ENCODE peak calls at places on chromosomes 6 and 20, in seven cellular contexts. Q is A549; B is GM23338; Y is effector memory CD4-positive, alpha-beta T cell; U is Peyer's patch; C is CD8-positive, alpha-beta T cell; L is heart left ventricle. Z is an unnamed sample.

GRCh38 chr20:53276143-53276542 is 304.0 kb downstream of the TSHZ2 start:
- DNase-seq in B (no peak), U (no peak), Y (no peak), L (peak), Q (no peak), C (no peak), Z (no peak)

GRCh38 chr20:13819885-13820645 is 35.2 kb downstream of the NDUFAF5 start:
- DNase-seq in Q (peak), B (peak), C (no peak), U (no peak), L (peak), Y (no peak), Z (peak)

GRCh38 chr20:47319517-47320252 is 36.8 kb downstream of the ZMYND8 start:
- DNase-seq in U (peak), L (no peak), Y (no peak), Q (no peak), C (no peak), B (peak), Z (no peak)

GRCh38 chr20:60255426-60255825 is 297.2 kb downstream of the CDH26 start:
- DNase-seq in L (no peak), C (no peak), Q (no peak), Y (no peak), U (no peak), B (no peak), Z (no peak)

GRCh38 chr6:24664049-24664987 is 2.4 kb downstream of the TDP2 start:
- DNase-seq in B (no peak), Q (no peak), U (peak), Y (no peak), C (no peak), L (no peak), Z (no peak)

GRCh38 chr6:41702089-41702745 is 33.2 kb downstream of the TFEB start:
- DNase-seq in C (no peak), Q (no peak), Y (no peak), U (no peak), L (no peak), B (no peak), Z (no peak)

GRCh38 chr20:50181344-50181743 is 9.3 kb upstream of the CEBPB start:
- DNase-seq in B (no peak), U (no peak), Q (no peak), Y (no peak), C (no peak), L (no peak), Z (no peak)

GRCh38 chr6:49499623-49500022 is at the start of gene GLYATL3:
- DNase-seq in L (no peak), Q (no peak), B (no peak), Y (no peak), U (no peak), C (no peak), Z (no peak)

GRCh38 chr20:16939051-16939450 is 190.9 kb downstream of the OTOR start:
- DNase-seq in L (no peak), B (no peak), U (no peak), C (no peak), Q (no peak), Y (no peak), Z (no peak)

GRCh38 chr6:25266425-25267135 is 12.6 kb upstream of the CARMIL1 start:
- DNase-seq in Q (no peak), B (no peak), U (no peak), Y (no peak), L (no peak), C (no peak), Z (no peak)

GRCh38 chr6:90107721-90108364 is 188.8 kb downstream of the BACH2 start:
- DNase-seq in U (no peak), C (no peak), L (no peak), B (no peak), Q (no peak), Y (no peak), Z (peak)

GRCh38 chr6:113971786-113972185 is 838 bp upstream of the HDAC2 start:
- DNase-seq in Q (no peak), Y (no peak), C (no peak), B (no peak), L (no peak), U (no peak), Z (no peak)

GRCh38 chr6:118186676-118187567 is 279.9 kb downstream of the SLC35F1 start:
- DNase-seq in L (no peak), Q (no peak), U (no peak), C (no peak), B (no peak), Y (no peak), Z (no peak)

GRCh38 chr6:55668625-55669024 is 89.6 kb upstream of the HMGCLL1 start:
- DNase-seq in B (peak), U (no peak), Y (no peak), Q (no peak), C (no peak), L (no peak), Z (no peak)

GRCh38 chr6:31659649-31660223 is 842 bp downstream of the C6orf47 start:
- DNase-seq in Q (no peak), Y (no peak), C (no peak), B (peak), U (peak), L (no peak), Z (no peak)

GRCh38 chr6:3281669-3282460 is 23.1 kb downstream of the PSMG4 start:
- DNase-seq in Q (peak), U (peak), L (no peak), B (peak), Y (no peak), C (no peak), Z (no peak)

GRCh38 chr20:41738584-41739193 is 120.5 kb upstream of the CHD6 start:
- DNase-seq in U (peak), C (peak), Q (peak), L (peak), Y (no peak), B (peak), Z (peak)

GRCh38 chr6:158706369-158706982 is 56.6 kb downstream of the SYTL3 start:
- DNase-seq in Y (no peak), C (no peak), L (peak), U (peak), B (peak), Q (peak), Z (no peak)

GRCh38 chr6:104943781-104944180 is 13.1 kb upstream of the LIN28B start:
- DNase-seq in L (no peak), U (no peak), Q (no peak), C (no peak), Y (no peak), B (no peak), Z (no peak)

GRCh38 chr20:8749986-8750385 is 318.9 kb upstream of the PLCB4 start:
- DNase-seq in B (no peak), Q (no peak), Y (no peak), C (no peak), L (no peak), U (no peak), Z (no peak)

GRCh38 chr6:97422171-97422570 is 139.2 kb upstream of the MMS22L start:
- DNase-seq in B (peak), U (no peak), C (no peak), L (no peak), Q (no peak), Y (no peak), Z (no peak)

GRCh38 chr6:32082951-32083350 is 26.2 kb downstream of the TNXB start:
- DNase-seq in U (peak), B (no peak), L (peak), C (no peak), Y (no peak), Q (peak), Z (no peak)

GRCh38 chr6:109782401-109783046 is 91.4 kb downstream of the FIG4 start:
- DNase-seq in L (no peak), Q (no peak), U (no peak), Y (no peak), B (no peak), C (no peak), Z (no peak)

GRCh38 chr6:169931223-169931760 is 179.9 kb downstream of the ERMARD start:
- DNase-seq in B (no peak), Y (no peak), L (no peak), C (no peak), Q (no peak), U (no peak), Z (no peak)

GRCh38 chr6:138007014-138007472 is 100.2 kb downstream of the PERP start:
- DNase-seq in Q (peak), C (no peak), U (peak), L (no peak), Y (no peak), B (peak), Z (no peak)

GRCh38 chr6:41174610-41175009 is 11.7 kb upstream of the TREM2 start:
- DNase-seq in C (no peak), Y (no peak), L (no peak), U (no peak), B (no peak), Q (no peak), Z (no peak)

GRCh38 chr6:44312901-44313788 is at the start of gene AARS2:
- DNase-seq in Y (peak), C (peak), L (peak), U (peak), Q (peak), B (peak), Z (peak)
- H3K4me3 ChIP-seq in Y (peak), C (peak), L (peak), U (peak), Q (peak), B (peak), Z (peak)

DNA sequence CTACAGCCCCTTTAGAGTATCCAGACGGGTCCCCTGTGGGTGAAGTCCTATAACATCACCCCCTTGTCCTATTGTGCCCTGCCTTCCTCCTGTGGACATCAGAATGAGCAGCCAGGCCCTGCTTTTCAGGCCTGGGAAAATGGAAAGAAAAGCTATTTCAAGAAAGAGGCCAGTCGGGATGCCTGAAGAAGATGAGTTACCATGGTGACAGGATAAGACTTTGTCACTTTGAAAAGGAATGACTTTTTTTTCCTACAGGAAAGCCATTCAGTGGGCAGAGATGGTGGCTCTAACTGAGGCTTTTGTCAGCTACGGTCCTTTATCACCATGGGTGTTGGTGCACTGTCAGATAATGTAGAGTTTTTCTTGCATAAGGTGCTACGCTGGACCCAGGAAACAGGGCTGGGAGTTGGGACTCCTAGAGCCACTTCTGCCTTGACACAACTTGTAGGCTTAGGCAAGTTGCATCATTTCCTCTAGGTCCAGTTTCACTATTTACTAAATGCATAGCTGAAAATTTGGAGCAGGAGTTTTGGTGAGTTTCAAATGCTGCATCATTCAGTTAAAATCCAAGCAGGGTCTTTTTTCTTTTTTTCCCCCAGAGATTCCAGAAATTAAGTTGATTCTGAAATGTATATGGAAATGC is 293.6 kb upstream of the PRND start:
- DNase-seq in Q (no peak), B (peak), C (no peak), U (no peak), Y (no peak), L (no peak), Z (no peak)
- H3K27ac ChIP-seq in Q (no peak), B (no peak), C (no peak), U (no peak), Y (no peak), L (no peak), Z (no peak)

GRCh38 chr20:63979221-63979548 is 257 bp downstream of the SAMD10 start:
- DNase-seq in Q (no peak), B (no peak), L (no peak), Y (no peak), U (no peak), C (no peak), Z (no peak)
- H3K4me3 ChIP-seq in Q (no peak), B (peak), L (peak), Y (peak), U (peak), C (peak), Z (no peak)

DNA sequence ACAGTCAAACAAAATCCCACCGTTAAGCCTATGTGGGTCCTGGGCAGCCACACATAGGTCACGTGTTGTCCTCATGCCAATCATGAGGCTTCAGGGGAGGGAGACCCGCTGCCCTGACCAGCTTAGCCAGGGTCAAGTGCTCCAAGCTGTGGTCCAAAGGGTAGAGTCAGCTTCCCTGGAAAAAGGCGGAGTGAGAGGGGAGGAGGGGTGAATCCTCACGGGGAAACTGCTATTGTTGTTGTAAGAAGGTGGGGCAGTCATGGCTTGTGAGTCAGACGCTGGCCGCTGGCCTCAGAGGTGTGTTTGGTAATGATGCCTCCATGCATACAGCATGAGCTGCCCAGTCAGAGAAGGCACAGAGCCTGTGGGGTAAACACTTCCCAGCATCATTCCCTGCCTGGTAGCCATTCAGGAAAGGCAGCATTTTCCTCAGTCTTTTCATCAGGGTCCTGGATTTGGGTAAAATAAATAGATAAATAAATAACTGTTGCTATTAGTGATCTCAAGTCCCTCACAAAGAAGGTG is 8.7 kb downstream of the CST3 start:
- DNase-seq in Y (no peak), C (no peak), L (peak), U (peak), Q (peak), B (no peak), Z (no peak)
- H3K27ac ChIP-seq in Y (no peak), C (no peak), L (peak), U (peak), Q (no peak), B (no peak), Z (no peak)

GRCh38 chr6:150156460-150156859 is 13.6 kb downstream of the PPP1R14C start:
- DNase-seq in L (no peak), B (no peak), Q (no peak), U (no peak), Y (no peak), C (no peak), Z (no peak)

GRCh38 chr6:150157076-150157475 is 14.2 kb downstream of the PPP1R14C start:
- DNase-seq in C (no peak), L (no peak), Y (no peak), B (no peak), Q (no peak), U (no peak), Z (no peak)

GRCh38 chr6:150152891-150153876 is 10.3 kb downstream of the PPP1R14C start:
- DNase-seq in C (no peak), Y (no peak), Q (no peak), L (no peak), B (no peak), U (no peak), Z (no peak)

GRCh38 chr6:150150821-150151646 is 8.2 kb downstream of the PPP1R14C start:
- DNase-seq in Y (no peak), B (no peak), U (peak), C (no peak), Q (no peak), L (no peak), Z (no peak)

DNA sequence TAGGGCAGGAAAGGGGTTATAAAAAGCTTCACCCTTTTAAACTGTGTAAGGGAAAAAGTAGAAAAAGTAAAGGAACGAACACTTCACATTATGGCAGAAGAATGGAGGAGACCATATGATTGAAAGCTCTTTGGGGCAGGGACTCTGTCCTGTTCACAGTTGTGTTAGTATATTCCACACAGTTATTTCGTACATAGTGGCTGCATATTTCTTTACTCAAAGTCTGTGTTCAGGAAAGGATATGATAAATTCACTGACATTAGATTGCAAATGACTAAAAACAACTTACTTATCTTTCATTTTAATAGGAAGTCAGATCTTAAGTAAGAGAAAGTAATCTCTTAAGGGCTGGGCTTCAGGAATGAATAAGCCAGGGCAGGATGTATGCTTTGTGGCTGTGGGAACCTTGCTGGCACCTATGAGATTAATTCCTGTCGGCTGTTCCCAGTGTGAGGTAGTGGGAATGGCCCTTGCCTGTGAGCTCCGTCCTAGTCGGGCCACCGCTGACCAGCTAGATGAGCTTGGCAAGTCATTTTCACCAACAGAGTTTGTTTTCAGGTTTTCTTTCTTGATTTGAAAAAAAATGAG is 11.2 kb downstream of the PPP1R14C start:
- DNase-seq in U (no peak), Q (no peak), Y (no peak), C (no peak), L (no peak), B (no peak), Z (no peak)
- H3K4me3 ChIP-seq in U (no peak), Q (no peak), Y (no peak), C (no peak), L (no peak), B (no peak), Z (no peak)

Z was measured in CD4-positive, CD25-positive, alpha-beta regulatory T cell.